ENCODE peak calls at places on chromosomes 2 and 18, in four cellular contexts. One of them, this sample, is unnamed.

GRCh38 chr2:11498543-11499034 is 32.6 kb upstream of the E2F6 start:
- DNase-seq in K562: no peak
- DNase-seq in GM12878: peak; percentile 69
- DNase-seq in A549: no peak
- DNase-seq in this sample: no peak

GRCh38 chr2:42092084-42092996 is 44.5 kb downstream of the PKDCC start:
- DNase-seq in K562: no peak
- DNase-seq in GM12878: no peak
- DNase-seq in A549: no peak
- DNase-seq in this sample: no peak

GRCh38 chr2:210428415-210429179 is 48.0 kb downstream of the LANCL1 start:
- DNase-seq in A549: no peak
- DNase-seq in GM12878: no peak
- DNase-seq in K562: no peak
- DNase-seq in this sample: no peak

GRCh38 chr2:135586148-135586547 is 54.9 kb downstream of the R3HDM1 start:
- DNase-seq in K562: no peak
- DNase-seq in A549: no peak
- DNase-seq in GM12878: no peak
- DNase-seq in this sample: no peak

GRCh38 chr18:2459886-2460285 is 111.4 kb downstream of the METTL4 start:
- DNase-seq in K562: no peak
- DNase-seq in GM12878: no peak
- DNase-seq in A549: no peak
- DNase-seq in this sample: no peak

GRCh38 chr2:226282151-226282550 is 517.5 kb downstream of the IRS1 start:
- DNase-seq in GM12878: no peak
- DNase-seq in A549: no peak
- DNase-seq in K562: no peak
- DNase-seq in this sample: no peak

GRCh38 chr2:162768646-162769045 is 69.9 kb downstream of the KCNH7 start:
- DNase-seq in K562: no peak
- DNase-seq in GM12878: no peak
- DNase-seq in A549: no peak
- DNase-seq in this sample: no peak

GRCh38 chr2:96423866-96424265 is 81.3 kb downstream of the NEURL3 start:
- DNase-seq in K562: no peak
- DNase-seq in GM12878: no peak
- DNase-seq in A549: no peak
- DNase-seq in this sample: no peak

GRCh38 chr2:56244911-56245530 is 61.2 kb downstream of the CCDC85A start:
- DNase-seq in A549: no peak
- DNase-seq in GM12878: no peak
- DNase-seq in K562: no peak
- DNase-seq in this sample: no peak

GRCh38 chr2:68645523-68645922 is 2.1 kb downstream of the PROKR1 start:
- DNase-seq in A549: no peak
- DNase-seq in GM12878: no peak
- DNase-seq in K562: no peak
- DNase-seq in this sample: no peak

GRCh38 chr18:54883816-54884604 is 55.7 kb downstream of the RAB27B start:
- DNase-seq in GM12878: no peak
- DNase-seq in A549: no peak
- DNase-seq in K562: no peak
- DNase-seq in this sample: no peak

GRCh38 chr2:240209493-240209892 is 69.0 kb upstream of the OTOS start:
- DNase-seq in A549: no peak
- DNase-seq in K562: no peak
- DNase-seq in GM12878: no peak
- DNase-seq in this sample: no peak

GRCh38 chr2:85900366-85900765 is 11.6 kb upstream of the ST3GAL5 start:
- DNase-seq in K562: no peak
- DNase-seq in GM12878: no peak
- DNase-seq in A549: no peak
- DNase-seq in this sample: no peak

GRCh38 chr2:226211439-226211838 is 588.2 kb downstream of the IRS1 start:
- DNase-seq in A549: no peak
- DNase-seq in K562: no peak
- DNase-seq in GM12878: no peak
- DNase-seq in this sample: no peak

GRCh38 chr2:37529830-37530452 is 141.5 kb downstream of the CDC42EP3 start:
- DNase-seq in A549: no peak
- DNase-seq in K562: no peak
- DNase-seq in GM12878: no peak
- DNase-seq in this sample: no peak

GRCh38 chr2:239960929-239961661 is 64.0 kb downstream of the NDUFA10 start:
- DNase-seq in GM12878: peak; percentile 2
- DNase-seq in K562: no peak
- DNase-seq in A549: no peak
- DNase-seq in this sample: no peak

GRCh38 chr2:47357475-47357874 is 45.5 kb upstream of the MSH2 start:
- DNase-seq in A549: no peak
- DNase-seq in GM12878: no peak
- DNase-seq in K562: peak; percentile 28
- DNase-seq in this sample: no peak

GRCh38 chr18:50569930-50570329 is 10.0 kb downstream of the MAPK4 start:
- DNase-seq in A549: no peak
- DNase-seq in K562: no peak
- DNase-seq in GM12878: no peak
- DNase-seq in this sample: no peak

GRCh38 chr18:60053747-60054304 is 154.0 kb downstream of the PMAIP1 start:
- DNase-seq in GM12878: peak; percentile 8
- DNase-seq in A549: peak; percentile 72
- DNase-seq in K562: peak; percentile 70
- DNase-seq in this sample: no peak

GRCh38 chr2:205698556-205699282 is 16.4 kb downstream of the NRP2 start:
- DNase-seq in GM12878: no peak
- DNase-seq in A549: no peak
- DNase-seq in K562: no peak
- DNase-seq in this sample: no peak

GRCh38 chr2:56892381-56892780 is 708.6 kb downstream of the CCDC85A start:
- DNase-seq in K562: no peak
- DNase-seq in GM12878: no peak
- DNase-seq in A549: no peak
- DNase-seq in this sample: no peak

GRCh38 chr18:28003451-28003850 is 173.5 kb downstream of the CDH2 start:
- DNase-seq in GM12878: no peak
- DNase-seq in A549: no peak
- DNase-seq in K562: no peak
- DNase-seq in this sample: no peak

GRCh38 chr18:35513181-35513932 is 15.6 kb upstream of the INO80C start:
- DNase-seq in A549: peak; percentile 29
- DNase-seq in K562: no peak
- DNase-seq in GM12878: no peak
- DNase-seq in this sample: peak; percentile 54

GRCh38 chr2:239804161-239805042 is 220.7 kb downstream of the NDUFA10 start:
- DNase-seq in A549: no peak
- DNase-seq in GM12878: no peak
- DNase-seq in K562: no peak
- DNase-seq in this sample: no peak

GRCh38 chr2:141439524-141439923 is 691.3 kb downstream of the LRP1B start:
- DNase-seq in K562: no peak
- DNase-seq in A549: no peak
- DNase-seq in GM12878: no peak
- DNase-seq in this sample: no peak
- TF ChIP-seq ESRRA in K562: no peak
- TF ChIP-seq ESRRA in A549: no peak
- TF ChIP-seq ESRRA in GM12878: no peak
- TF ChIP-seq ESRRA in this sample: no peak

DNA sequence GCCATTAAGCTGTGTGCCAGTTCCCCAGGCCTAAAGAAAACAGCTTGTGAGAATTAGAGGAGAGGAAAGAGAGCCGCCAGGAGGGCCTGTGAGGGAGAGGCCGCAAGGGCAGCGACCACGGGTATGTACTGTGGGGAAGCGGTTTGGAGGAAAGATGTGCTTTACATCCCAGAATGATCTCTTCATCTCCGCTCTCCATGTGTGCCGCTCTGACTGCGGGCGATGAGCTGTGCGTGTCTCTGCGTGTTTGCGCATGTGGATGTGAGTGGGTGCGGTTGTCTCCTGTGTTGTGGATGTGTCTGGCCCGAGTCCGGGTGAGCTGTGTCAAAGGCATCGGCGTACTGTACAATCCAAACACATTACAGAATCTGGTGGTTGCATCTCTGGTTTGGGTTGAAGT is 83.0 kb downstream of the DYSF start:
- DNase-seq in K562: no peak
- DNase-seq in GM12878: no peak
- DNase-seq in A549: no peak
- DNase-seq in this sample: peak; percentile 7
- TF ChIP-seq ESRRA in K562: no peak
- TF ChIP-seq ESRRA in GM12878: no peak
- TF ChIP-seq ESRRA in A549: no peak
- TF ChIP-seq ESRRA in this sample: no peak

GRCh38 chr2:39464867-39465266 is 27.8 kb upstream of the MAP4K3 start:
- DNase-seq in A549: no peak
- DNase-seq in K562: no peak
- DNase-seq in GM12878: no peak
- DNase-seq in this sample: no peak

GRCh38 chr2:39470580-39470979 is 33.5 kb upstream of the MAP4K3 start:
- DNase-seq in A549: no peak
- DNase-seq in GM12878: no peak
- DNase-seq in K562: no peak
- DNase-seq in this sample: no peak

GRCh38 chr2:39466311-39466710 is 29.2 kb upstream of the MAP4K3 start:
- DNase-seq in GM12878: no peak
- DNase-seq in A549: no peak
- DNase-seq in K562: no peak
- DNase-seq in this sample: no peak

GRCh38 chr2:39468574-39469331 is 31.7 kb upstream of the MAP4K3 start:
- DNase-seq in GM12878: no peak
- DNase-seq in A549: no peak
- DNase-seq in K562: no peak
- DNase-seq in this sample: no peak

DNA sequence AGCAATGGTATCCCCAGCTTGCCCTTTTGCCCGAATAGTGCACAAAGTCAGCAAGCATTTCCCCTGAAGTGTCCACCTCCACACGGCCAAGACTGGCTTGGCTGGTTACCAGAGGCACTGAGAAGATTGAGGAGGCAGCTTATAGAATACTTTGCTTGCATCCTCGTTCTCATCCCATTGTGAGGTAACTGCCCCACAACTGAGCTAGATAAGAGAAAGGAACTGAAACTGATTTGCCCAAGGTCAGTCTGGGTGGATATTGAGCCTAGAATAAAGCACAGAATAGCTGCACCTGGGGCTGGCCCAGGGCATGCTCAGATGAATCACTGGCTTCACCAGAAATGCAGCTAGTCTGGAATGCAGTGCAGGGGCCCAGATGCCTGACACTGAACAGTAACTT is 32.7 kb upstream of the MAP4K3 start:
- DNase-seq in K562: no peak
- DNase-seq in A549: no peak
- DNase-seq in GM12878: no peak
- DNase-seq in this sample: no peak
- TF ChIP-seq ESRRA in K562: no peak
- TF ChIP-seq ESRRA in A549: no peak
- TF ChIP-seq ESRRA in GM12878: no peak
- TF ChIP-seq ESRRA in this sample: no peak

GRCh38 chr2:150916997-150917396 is 344.7 kb downstream of the RBM43 start:
- DNase-seq in A549: no peak
- DNase-seq in K562: no peak
- DNase-seq in GM12878: no peak
- DNase-seq in this sample: no peak
- TF ChIP-seq ESRRA in A549: no peak
- TF ChIP-seq ESRRA in K562: no peak
- TF ChIP-seq ESRRA in GM12878: no peak
- TF ChIP-seq ESRRA in this sample: no peak

This sample was measured in WTC11.